ENCODE peak calls at places on chromosomes 5 and 9, in six cellular contexts. R is body of pancreas; H is CD8-positive, alpha-beta T cell; W is tibial nerve; K is ovary; G is breast epithelium. U is an unnamed sample.

GRCh38 chr9:137380606-137381005 is 42.4 kb downstream of the EXD3 start:
- DNase-seq in R (no peak), H (no peak), W (no peak), K (peak), G (no peak), U (no peak)

GRCh38 chr5:178380541-178381074 is 148.0 kb upstream of the PHYKPL start:
- DNase-seq in R (no peak), H (no peak), W (no peak), K (no peak), G (no peak), U (no peak)

GRCh38 chr5:108818613-108819272 is 71.0 kb downstream of the FER start:
- DNase-seq in R (no peak), H (no peak), W (no peak), K (no peak), G (no peak), U (peak)

GRCh38 chr5:33470544-33470943 is 29.8 kb downstream of the TARS1 start:
- DNase-seq in R (peak), H (no peak), W (peak), K (no peak), G (no peak), U (peak)

GRCh38 chr5:128436825-128437224 is 101.2 kb downstream of the FBN2 start:
- DNase-seq in R (no peak), H (no peak), W (no peak), K (no peak), G (no peak), U (peak)

GRCh38 chr9:87812375-87813118 is 70.1 kb upstream of the SPATA31E1 start:
- DNase-seq in R (peak), H (no peak), W (no peak), K (no peak), G (no peak), U (no peak)

GRCh38 chr5:33491941-33492340 is 51.2 kb downstream of the TARS1 start:
- DNase-seq in R (no peak), H (no peak), W (no peak), K (no peak), G (no peak), U (no peak)

GRCh38 chr9:127444921-127445850 is 6.0 kb downstream of the RPL12 start:
- DNase-seq in R (no peak), H (no peak), W (peak), K (no peak), G (no peak), U (no peak)

GRCh38 chr9:22829236-22829635 is 382.6 kb downstream of the DMRTA1 start:
- DNase-seq in R (no peak), H (no peak), W (no peak), K (no peak), G (no peak), U (no peak)

GRCh38 chr5:138955013-138955660 is 80.0 kb upstream of the LRRTM2 start:
- DNase-seq in R (peak), H (no peak), W (peak), K (peak), G (no peak), U (no peak)

GRCh38 chr5:65961644-65962043 is 35.3 kb downstream of the ERBIN start:
- DNase-seq in R (no peak), H (no peak), W (no peak), K (no peak), G (no peak), U (peak)

GRCh38 chr9:94950040-94950732 is 223.7 kb downstream of the AOPEP start:
- DNase-seq in R (peak), H (no peak), W (no peak), K (no peak), G (no peak), U (no peak)

GRCh38 chr9:35501941-35502340 is 12.0 kb downstream of the RUSC2 start:
- DNase-seq in R (no peak), H (no peak), W (no peak), K (no peak), G (no peak), U (no peak)

GRCh38 chr5:181050016-181050415 is 9.9 kb downstream of the BTNL9 start:
- DNase-seq in R (no peak), H (no peak), W (no peak), K (no peak), G (no peak), U (no peak)
- H3K4me3 ChIP-seq in R (no peak), H (no peak), W (no peak), K (no peak), G (no peak), U (no peak)

GRCh38 chr5:91638010-91638409 is 254.9 kb upstream of the ARRDC3 start:
- DNase-seq in R (no peak), H (no peak), W (no peak), K (no peak), G (no peak), U (no peak)

GRCh38 chr5:91632871-91633270 is 249.8 kb upstream of the ARRDC3 start:
- DNase-seq in R (no peak), H (no peak), W (no peak), K (no peak), G (no peak), U (no peak)

GRCh38 chr5:91639744-91640143 is 256.6 kb upstream of the ARRDC3 start:
- DNase-seq in R (no peak), H (no peak), W (no peak), K (no peak), G (no peak), U (no peak)

GRCh38 chr5:91635950-91636349 is 252.8 kb upstream of the ARRDC3 start:
- DNase-seq in R (no peak), H (no peak), W (no peak), K (no peak), G (no peak), U (no peak)

GRCh38 chr5:91636351-91636750 is 253.2 kb upstream of the ARRDC3 start:
- DNase-seq in R (no peak), H (no peak), W (no peak), K (no peak), G (no peak), U (no peak)
- TF ChIP-seq CTCF in R (no peak), H (no peak), W (no peak), K (no peak), G (no peak), U (no peak)

GRCh38 chr5:172878585-172879433 is 44.8 kb downstream of the ERGIC1 start:
- DNase-seq in R (no peak), H (no peak), W (no peak), K (no peak), G (no peak), U (no peak)
- H3K4me3 ChIP-seq in R (no peak), H (no peak), W (peak), K (no peak), G (no peak), U (no peak)

GRCh38 chr5:148733601-148734438 is 79.5 kb upstream of the HTR4 start:
- DNase-seq in R (peak), H (peak), W (peak), K (peak), G (peak), U (peak)

GRCh38 chr5:148730955-148731898 is 76.9 kb upstream of the HTR4 start:
- DNase-seq in R (peak), H (peak), W (peak), K (peak), G (no peak), U (peak)

GRCh38 chr5:148735301-148735700 is 81.0 kb upstream of the HTR4 start:
- DNase-seq in R (no peak), H (no peak), W (no peak), K (no peak), G (no peak), U (no peak)

GRCh38 chr5:148732692-148733091 is 78.4 kb upstream of the HTR4 start:
- DNase-seq in R (no peak), H (no peak), W (no peak), K (no peak), G (no peak), U (no peak)

GRCh38 chr5:148734518-148734917 is 80.2 kb upstream of the HTR4 start:
- DNase-seq in R (no peak), H (no peak), W (no peak), K (no peak), G (no peak), U (no peak)
- TF ChIP-seq CTCF in R (no peak), H (no peak), W (no peak), K (no peak), G (no peak), U (no peak)

GRCh38 chr5:124919752-124920151 is 173.3 kb upstream of the ZNF608 start:
- DNase-seq in R (no peak), H (no peak), W (no peak), K (no peak), G (no peak), U (no peak)
- H3K4me3 ChIP-seq in R (no peak), H (no peak), W (no peak), K (no peak), G (no peak), U (no peak)